ENCODE peak calls at places on chromosome 2, in five cellular contexts. One of them, this sample, is unnamed.

GRCh38 chr2:66790651-66791181 is 355.8 kb downstream of the MEIS1 start:
- DNase-seq in AML-193: no peak
- DNase-seq in brain microvascular endothelial cell: peak
- DNase-seq in ovary: peak
- DNase-seq in Kasumi-1: no peak
- DNase-seq in this sample: no peak

GRCh38 chr2:37387143-37387835 is 42.9 kb downstream of the QPCT start:
- DNase-seq in Kasumi-1: no peak
- DNase-seq in AML-193: no peak
- DNase-seq in brain microvascular endothelial cell: peak
- DNase-seq in ovary: no peak
- DNase-seq in this sample: no peak

GRCh38 chr2:79723830-79724229 is 211.0 kb downstream of the CTNNA2 start:
- DNase-seq in ovary: no peak
- DNase-seq in brain microvascular endothelial cell: peak
- DNase-seq in Kasumi-1: no peak
- DNase-seq in AML-193: no peak
- DNase-seq in this sample: no peak

GRCh38 chr2:146321175-146321574 is 1523.7 kb upstream of the ACVR2A start:
- DNase-seq in AML-193: no peak
- DNase-seq in ovary: no peak
- DNase-seq in brain microvascular endothelial cell: peak
- DNase-seq in Kasumi-1: no peak
- DNase-seq in this sample: no peak

GRCh38 chr2:208984376-208985100 is 439.3 kb upstream of the MAP2 start:
- DNase-seq in Kasumi-1: no peak
- DNase-seq in brain microvascular endothelial cell: peak
- DNase-seq in AML-193: no peak
- DNase-seq in ovary: no peak
- DNase-seq in this sample: no peak

GRCh38 chr2:184860744-184861143 is 262.4 kb downstream of the ZNF804A start:
- DNase-seq in ovary: no peak
- DNase-seq in brain microvascular endothelial cell: no peak
- DNase-seq in AML-193: no peak
- DNase-seq in Kasumi-1: no peak
- DNase-seq in this sample: no peak

GRCh38 chr2:7428444-7429204 is 511.4 kb downstream of the RNF144A start:
- DNase-seq in AML-193: peak
- DNase-seq in brain microvascular endothelial cell: no peak
- DNase-seq in Kasumi-1: peak
- DNase-seq in ovary: no peak
- DNase-seq in this sample: no peak

GRCh38 chr2:235960011-235960715 is 208.0 kb downstream of the GBX2 start:
- DNase-seq in AML-193: no peak
- DNase-seq in ovary: no peak
- DNase-seq in brain microvascular endothelial cell: no peak
- DNase-seq in Kasumi-1: no peak
- DNase-seq in this sample: no peak

GRCh38 chr2:19547321-19547720 is 188.9 kb upstream of the OSR1 start:
- DNase-seq in AML-193: no peak
- DNase-seq in brain microvascular endothelial cell: no peak
- DNase-seq in ovary: no peak
- DNase-seq in Kasumi-1: no peak
- DNase-seq in this sample: no peak

GRCh38 chr2:241863021-241863954 is 4.6 kb upstream of the PDCD1 start:
- DNase-seq in Kasumi-1: no peak
- DNase-seq in brain microvascular endothelial cell: no peak
- DNase-seq in ovary: peak
- DNase-seq in AML-193: no peak
- DNase-seq in this sample: no peak

GRCh38 chr2:224309216-224309615 is 92.7 kb downstream of the FAM124B start:
- DNase-seq in ovary: no peak
- DNase-seq in brain microvascular endothelial cell: peak
- DNase-seq in AML-193: no peak
- DNase-seq in Kasumi-1: no peak
- DNase-seq in this sample: no peak

GRCh38 chr2:105400138-105400540 is 1.3 kb upstream of the FHL2 start:
- DNase-seq in brain microvascular endothelial cell: no peak
- DNase-seq in ovary: peak
- DNase-seq in Kasumi-1: no peak
- DNase-seq in AML-193: no peak
- DNase-seq in this sample: no peak

This sample was measured in T-helper 1 cell.